ENCODE peak calls at places on chromosomes 16 and 17, in four cellular contexts. V, C, J and E are unnamed samples. For H4K20me1, the result is how much of the 10 kb centered on the place peaks cover.

GRCh38 chr16:84508502-84508901 is 4.0 kb upstream of the MEAK7 start:
- DNase-seq in V (no peak), J (no peak), C (no peak), E (no peak)

GRCh38 chr17:27535178-27535928 is 79.1 kb downstream of the KSR1 start:
- DNase-seq in V (peak), J (no peak), C (no peak), E (no peak)

GRCh38 chr16:29656688-29657523 is 6.1 kb upstream of the SPN start:
- DNase-seq in J (no peak), C (no peak), V (no peak), E (no peak)

GRCh38 chr17:39118674-39119419 is 32.6 kb downstream of the PLXDC1 start:
- DNase-seq in J (no peak), V (no peak), C (no peak), E (no peak)

GRCh38 chr17:37698132-37698615 is 46.7 kb downstream of the HNF1B start:
- DNase-seq in C (no peak), V (no peak), J (peak), E (peak)

GRCh38 chr16:73142069-73142880 is 94.3 kb upstream of the ZFHX3 start:
- DNase-seq in V (no peak), C (no peak), J (no peak), E (no peak)

GRCh38 chr17:75778861-75779249 is 5.8 kb upstream of the UNK start:
- DNase-seq in V (no peak), J (no peak), C (peak), E (no peak)

GRCh38 chr16:27973678-27974077 is 89.8 kb downstream of the GSG1L start:
- DNase-seq in C (no peak), V (no peak), J (no peak), E (no peak)

GRCh38 chr16:85176541-85177447 is 64.5 kb upstream of the CIBAR2 start:
- DNase-seq in C (no peak), J (no peak), V (no peak), E (peak)

GRCh38 chr17:76147211-76148014 is 6.4 kb upstream of the FOXJ1 start:
- DNase-seq in C (no peak), V (peak), J (peak), E (peak)

GRCh38 chr17:7929158-7930029 is at the start of gene KCNAB3:
- DNase-seq in V (peak), J (no peak), C (peak), E (peak)

GRCh38 chr16:31464348-31464769 is 5.1 kb downstream of the ARMC5 start:
- DNase-seq in V (no peak), J (no peak), C (no peak), E (no peak)

GRCh38 chr17:40995121-40995520 is 1.2 kb upstream of the KRTAP3-3 start:
- DNase-seq in J (no peak), V (no peak), C (no peak), E (no peak)

GRCh38 chr17:70109497-70109896 is 34.5 kb downstream of the KCNJ16 start:
- DNase-seq in J (no peak), V (no peak), C (no peak), E (no peak)

GRCh38 chr16:81697321-81697885 is 81.7 kb upstream of the PLCG2 start:
- DNase-seq in C (peak), V (peak), J (peak), E (peak)
- H3K27ac ChIP-seq in C (no peak), V (peak), J (no peak), E (no peak)

GRCh38 chr16:89584768-89585549 is 9.4 kb downstream of the CPNE7 start:
- DNase-seq in C (no peak), V (no peak), J (no peak), E (no peak)
- H3K4me3 ChIP-seq in C (no peak), V (no peak), J (no peak), E (no peak)

DNA sequence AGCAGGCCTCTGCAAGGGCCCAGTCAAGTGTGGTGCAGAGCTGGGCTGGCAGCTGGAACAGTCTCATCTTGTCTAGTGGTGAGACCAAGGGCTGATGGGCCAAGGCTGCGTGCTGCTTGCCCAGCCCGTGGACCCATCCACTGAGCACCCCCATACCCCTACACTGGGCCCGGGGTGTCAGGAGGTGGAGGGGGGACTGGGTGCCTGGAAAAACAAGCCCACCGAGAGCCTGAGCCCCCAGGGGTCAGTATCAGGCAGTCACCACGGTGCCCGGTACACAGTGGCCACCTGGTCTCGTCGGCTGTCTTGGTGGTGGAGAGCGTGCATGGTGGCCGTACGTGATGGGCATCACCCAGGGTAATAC is 238.3 kb downstream of the SEC14L1 start:
- DNase-seq in J (no peak), C (no peak), V (no peak), E (peak)
- H4K20me1 ChIP-seq in J (under half), C (half or more), V (under half), E (half or more)

DNA sequence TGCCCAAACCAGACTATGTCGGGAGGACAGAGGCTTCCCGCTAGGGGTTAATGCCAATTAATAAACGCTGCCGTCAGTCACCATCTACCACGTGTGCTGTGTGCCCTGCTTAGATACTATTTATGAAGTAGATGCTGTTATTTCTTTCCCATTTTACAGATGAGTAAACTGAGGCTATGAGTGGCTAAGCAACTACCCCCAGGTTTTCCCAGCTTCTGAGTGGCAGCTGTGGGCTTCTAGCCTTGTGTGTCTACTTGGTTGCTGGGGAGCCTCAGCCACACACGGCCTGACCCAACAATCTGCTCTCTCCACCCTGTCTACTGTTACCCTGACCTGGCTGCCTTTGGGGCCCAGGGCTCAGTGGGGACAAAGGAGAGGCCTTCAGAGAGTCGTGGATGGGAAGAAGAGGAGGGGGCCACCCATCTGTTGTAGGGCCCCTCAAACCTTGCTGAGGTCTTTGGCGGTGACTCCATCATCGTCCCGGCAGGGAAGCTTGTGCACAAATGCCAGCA is 7.1 kb downstream of the GIT1 start:
- DNase-seq in C (no peak), J (no peak), V (no peak), E (peak)
- H3K27ac ChIP-seq in C (no peak), J (no peak), V (no peak), E (no peak)

GRCh38 chr17:42290577-42290976 is 2.3 kb downstream of the STAT5A start:
- DNase-seq in J (no peak), C (no peak), V (no peak), E (peak)

GRCh38 chr17:42291136-42291535 is 2.8 kb downstream of the STAT5A start:
- DNase-seq in C (no peak), J (no peak), V (no peak), E (no peak)

GRCh38 chr17:42288985-42289862 is 926 bp downstream of the STAT5A start:
- DNase-seq in V (no peak), J (no peak), C (no peak), E (peak)

GRCh38 chr17:42288078-42288984 is at the start of gene STAT5A:
- DNase-seq in V (peak), J (no peak), C (peak), E (peak)

GRCh38 chr17:42289863-42290165 is 1.5 kb downstream of the STAT5A start:
- DNase-seq in C (no peak), J (no peak), V (no peak), E (no peak)
- H3K4me3 ChIP-seq in C (no peak), J (no peak), V (no peak), E (no peak)

GRCh38 chr16:81863630-81864352 is 84.7 kb downstream of the PLCG2 start:
- DNase-seq in C (peak), J (no peak), V (no peak), E (no peak)

GRCh38 chr16:81861915-81862314 is 82.8 kb downstream of the PLCG2 start:
- DNase-seq in V (no peak), C (no peak), J (no peak), E (no peak)

GRCh38 chr16:81861503-81861902 is 82.4 kb downstream of the PLCG2 start:
- DNase-seq in J (no peak), V (no peak), C (no peak), E (peak)

GRCh38 chr16:81866820-81867440 is 87.8 kb downstream of the PLCG2 start:
- DNase-seq in J (no peak), V (no peak), C (no peak), E (no peak)

DNA sequence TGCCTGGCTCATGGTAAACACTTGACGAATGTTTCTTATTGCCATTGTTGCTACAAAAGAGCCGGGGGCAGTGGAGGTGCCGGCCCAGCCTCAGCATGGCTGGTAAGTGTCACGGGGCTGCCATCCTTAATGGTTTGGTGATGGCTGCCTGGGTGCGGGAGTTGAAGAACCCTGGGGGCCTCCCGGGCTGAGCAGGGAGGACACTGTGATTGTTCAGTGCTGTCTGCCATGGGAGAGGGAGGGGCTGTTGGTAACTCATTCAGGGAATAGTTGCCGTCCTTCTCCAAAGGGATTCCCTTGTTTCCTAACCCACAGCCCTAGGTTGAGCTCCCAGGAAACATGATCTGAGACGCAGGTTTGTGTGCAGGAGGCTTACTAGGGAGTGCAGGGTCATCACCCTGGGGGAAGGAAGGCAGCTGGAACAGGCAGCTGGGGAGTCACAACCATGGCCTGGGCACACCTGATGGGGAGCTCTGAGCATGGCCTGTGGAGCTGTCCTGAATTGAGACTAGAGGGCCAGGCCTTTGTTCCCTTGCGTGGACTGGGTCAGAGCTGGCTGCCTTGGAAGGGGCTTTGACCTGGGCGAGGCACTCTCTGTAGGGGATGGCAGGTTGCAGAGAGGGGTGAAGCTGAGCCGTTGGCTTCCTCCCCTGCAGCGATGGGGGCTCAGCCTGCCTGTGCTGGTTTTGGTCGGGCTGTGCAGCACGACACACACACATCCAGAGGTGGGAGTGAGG is 85.7 kb downstream of the PLCG2 start:
- DNase-seq in V (no peak), J (no peak), C (no peak), E (peak)
- H4K20me1 ChIP-seq in V (under half), J (under half), C (under half), E (under half)

DNA sequence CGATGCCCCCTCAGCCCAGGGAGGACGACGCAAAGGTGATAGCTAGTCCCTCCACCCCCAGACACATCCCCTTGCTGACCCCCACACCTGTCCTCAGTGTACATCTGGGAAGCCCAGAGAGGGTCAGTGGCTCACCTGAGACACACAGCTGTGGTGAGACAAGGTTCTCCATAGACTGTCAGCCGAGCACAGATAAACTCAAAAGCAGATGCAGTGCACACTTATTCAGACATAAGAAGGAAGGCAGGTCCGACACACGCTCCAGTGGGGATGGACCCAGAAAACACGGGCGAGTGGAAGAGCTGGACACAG is 19.6 kb downstream of the CBFA2T3 start:
- DNase-seq in C (no peak), V (no peak), J (no peak), E (no peak)
- H3K27ac ChIP-seq in C (no peak), V (no peak), J (no peak), E (no peak)

GRCh38 chr16:83305092-83305491 is 502.7 kb upstream of the HSBP1 start:
- DNase-seq in J (no peak), C (no peak), V (peak), E (peak)
- H3K4me3 ChIP-seq in J (no peak), C (no peak), V (no peak), E (no peak)